ENCODE peak calls at places on chromosomes 6 and 20, in ten cellular contexts. N is tibial nerve, S is left ventricle myocardium inferior, I is RWPE1, V is SJSA1, Y is lower lobe of right lung, F is IMR-90, U is small intestine, Q is breast epithelium, T is right lobe of liver. W is an unnamed sample.
A peak's percentile ranks its signal among the peaks of the same experiment; 100 is the strongest.

GRCh38 chr6:47308674-47309325 is 905 bp downstream of the TNFRSF21 start:
- DNase-seq in N (no peak), S (peak; percentile 32), Y (peak; percentile 50), T (peak; percentile 46), I (peak; percentile 27), Q (no peak), F (peak; percentile 19), U (peak; percentile 24), V (peak; percentile 15), W (no peak)

GRCh38 chr20:38604873-38605303 is 3.3 kb downstream of the ARHGAP40 start:
- DNase-seq in Q (peak; percentile 63), I (peak; percentile 99), T (no peak), N (no peak), F (peak; percentile 14), V (no peak), U (no peak), S (no peak), Y (no peak), W (peak; percentile 98)

GRCh38 chr6:93120154-93120742 is 299.1 kb downstream of the EPHA7 start:
- DNase-seq in S (no peak), V (no peak), N (no peak), F (no peak), U (no peak), Y (no peak), I (no peak), Q (no peak), T (no peak), W (no peak)

GRCh38 chr6:75855047-75855446 is 106.0 kb downstream of the MYO6 start:
- DNase-seq in U (peak; percentile 42), T (no peak), I (peak; percentile 16), S (no peak), V (no peak), Q (no peak), N (peak; percentile 50), F (peak; percentile 77), Y (no peak), W (no peak)

GRCh38 chr6:5471044-5471443 is 209.7 kb downstream of the FARS2 start:
- DNase-seq in Q (no peak), F (peak; percentile 58), N (peak; percentile 53), T (peak; percentile 42), Y (peak; percentile 65), I (peak; percentile 52), S (peak; percentile 62), V (peak; percentile 37), U (peak; percentile 58), W (no peak)

GRCh38 chr6:50815436-50816114 is 3.1 kb upstream of the TFAP2B start:
- DNase-seq in V (peak; percentile 28), I (peak; percentile 8), Q (no peak), F (peak; percentile 14), N (no peak), U (peak; percentile 9), Y (no peak), T (no peak), S (no peak), W (no peak)

GRCh38 chr20:54560357-54560756 is 85.0 kb downstream of the DOK5 start:
- DNase-seq in F (no peak), N (no peak), I (no peak), V (no peak), Y (no peak), T (no peak), U (no peak), S (no peak), Q (no peak), W (no peak)

GRCh38 chr6:53042112-53042511 is 23.1 kb upstream of the FBXO9 start:
- DNase-seq in I (peak; percentile 63), V (peak; percentile 88), Y (no peak), Q (no peak), U (no peak), N (no peak), F (peak; percentile 95), T (no peak), S (no peak), W (no peak)

DNA sequence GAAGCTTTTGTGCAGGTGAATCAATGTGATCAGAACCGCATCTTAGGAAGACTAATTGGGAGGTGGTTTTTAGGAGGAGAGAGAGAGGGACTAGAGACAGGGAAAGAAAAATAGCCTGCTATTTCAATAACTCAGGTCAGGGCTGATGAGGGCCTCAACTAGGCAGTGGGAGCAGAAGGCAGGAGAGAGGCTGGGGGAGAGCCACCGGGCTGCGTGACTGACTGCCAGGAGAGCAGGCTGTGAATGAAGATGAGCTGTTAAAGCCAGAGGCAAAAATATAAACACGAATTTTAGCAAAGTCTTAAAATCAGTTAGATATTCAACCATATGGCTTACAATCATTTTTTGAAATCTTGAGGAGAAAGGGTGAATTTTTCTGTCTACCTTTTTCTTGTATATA is 149.6 kb downstream of the IPCEF1 start:
- DNase-seq in F (no peak), U (no peak), Y (no peak), V (no peak), S (no peak), Q (no peak), T (no peak), N (no peak), I (no peak), W (no peak)
- H3K27ac ChIP-seq in F (no peak overlapping the region), U (no peak overlapping the region), Y (no peak overlapping the region), V (no peak overlapping the region), S (no peak overlapping the region), Q (no peak overlapping the region), T (no peak overlapping the region), N (no peak overlapping the region), I (no peak overlapping the region), W (no peak overlapping the region)

GRCh38 chr6:105871542-105871941 is 214.6 kb upstream of the PRDM1 start:
- DNase-seq in F (no peak), S (no peak), Q (no peak), T (no peak), V (no peak), N (no peak), I (no peak), U (no peak), Y (no peak), W (no peak)

GRCh38 chr6:105874835-105875626 is 211.1 kb upstream of the PRDM1 start:
- DNase-seq in I (no peak), Q (no peak), U (no peak), V (no peak), Y (no peak), N (no peak), T (no peak), F (no peak), S (no peak), W (no peak)

GRCh38 chr6:105873256-105873704 is 212.9 kb upstream of the PRDM1 start:
- DNase-seq in I (no peak), V (no peak), F (no peak), Y (no peak), T (no peak), Q (no peak), S (no peak), U (no peak), N (no peak), W (no peak)

GRCh38 chr6:105872244-105872643 is 213.9 kb upstream of the PRDM1 start:
- DNase-seq in Q (no peak), N (peak; percentile 48), S (no peak), Y (peak; percentile 54), U (no peak), I (no peak), V (no peak), F (peak; percentile 19), T (no peak), W (no peak)

DNA sequence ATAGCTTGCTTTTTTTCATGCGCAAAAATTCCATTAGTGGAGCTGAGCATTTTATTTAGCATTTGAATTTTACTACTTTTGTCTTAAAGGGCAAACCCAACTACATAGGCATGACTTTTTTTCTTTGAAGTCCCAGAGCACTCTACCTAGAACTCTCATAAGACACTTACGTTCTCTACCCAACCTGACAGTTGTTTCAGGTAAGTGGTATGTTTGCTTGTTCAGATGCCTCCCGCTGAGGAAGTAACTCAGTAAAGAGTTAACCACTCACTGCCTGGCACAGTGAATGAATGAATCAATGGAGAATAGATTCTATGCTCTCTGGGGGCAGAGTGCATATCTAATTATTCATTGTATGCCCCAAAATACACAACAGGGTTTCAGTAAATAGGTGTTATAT is 212.3 kb upstream of the PRDM1 start:
- DNase-seq in Y (no peak), S (no peak), V (no peak), U (no peak), Q (no peak), I (no peak), F (no peak), T (no peak), N (no peak), W (no peak)
- H3K27ac ChIP-seq in Y (no peak overlapping the region), S (no peak overlapping the region), V (no peak overlapping the region), U (no peak overlapping the region), Q (no peak overlapping the region), I (no peak overlapping the region), F (no peak overlapping the region), T (no peak overlapping the region), N (no peak overlapping the region), W (no peak overlapping the region)

GRCh38 chr6:166304106-166304505 is 4.1 kb downstream of the PRR18 start:
- DNase-seq in F (no peak), Q (no peak), U (no peak), V (no peak), N (no peak), Y (no peak), T (no peak), I (no peak), S (no peak), W (no peak)

GRCh38 chr6:166307981-166308768 is at the start of gene PRR18:
- DNase-seq in Y (no peak), T (peak; percentile 71), F (no peak), V (peak; percentile 41), S (no peak), U (peak; percentile 32), N (no peak), Q (no peak), I (no peak), W (no peak)

GRCh38 chr6:166307082-166307980 is 861 bp downstream of the PRR18 start:
- DNase-seq in Y (no peak), S (no peak), V (peak; percentile 29), Q (no peak), N (no peak), I (no peak), T (peak; percentile 36), U (peak; percentile 30), F (no peak), W (no peak)

GRCh38 chr6:166305562-166306117 is 2.6 kb downstream of the PRR18 start:
- DNase-seq in S (no peak), U (peak; percentile 15), V (no peak), T (no peak), F (no peak), I (no peak), Q (no peak), N (no peak), Y (no peak), W (no peak)

DNA sequence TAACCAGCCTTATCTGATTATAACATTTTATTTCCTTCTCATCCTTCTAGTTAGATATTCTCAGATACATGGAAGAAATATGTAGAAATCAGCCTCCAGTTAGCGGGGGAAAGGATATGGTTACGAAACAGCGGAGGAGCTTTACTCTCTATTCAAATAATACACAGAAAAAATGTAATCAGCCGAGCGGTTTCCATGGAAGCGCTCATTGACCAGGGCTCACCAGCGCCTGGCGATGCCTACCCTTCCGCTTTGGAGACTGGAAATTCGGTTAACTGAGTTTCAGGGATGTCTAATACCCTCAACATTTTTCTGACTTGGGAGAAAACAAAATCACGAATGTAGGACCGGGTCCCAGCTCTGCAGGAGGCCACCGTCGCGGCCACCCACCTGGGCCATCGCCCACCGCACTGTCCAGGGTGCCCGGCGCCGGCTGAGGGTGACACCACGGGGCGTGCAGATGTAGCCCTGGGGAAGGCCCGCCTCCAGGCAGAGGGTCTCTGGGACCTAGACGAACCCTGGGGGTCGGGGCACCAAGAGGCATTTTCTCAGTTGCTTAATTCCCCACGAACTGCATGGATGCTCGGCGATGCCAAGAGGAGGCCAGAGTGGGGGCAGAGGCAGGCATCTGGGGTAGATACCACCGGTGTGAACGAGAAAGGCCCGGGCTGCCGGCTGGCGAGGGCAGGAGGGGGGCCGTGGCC is 1.7 kb downstream of the PRR18 start:
- DNase-seq in U (no peak), V (no peak), T (no peak), Q (no peak), F (no peak), I (no peak), Y (no peak), N (no peak), S (no peak), W (no peak)
- H3K27ac ChIP-seq in U (no peak overlapping the region), V (no peak overlapping the region), T (no peak overlapping the region), Q (no peak overlapping the region), F (no peak overlapping the region), I (no peak overlapping the region), Y (no peak overlapping the region), N (no peak overlapping the region), S (no peak overlapping the region), W (no peak overlapping the region)

DNA sequence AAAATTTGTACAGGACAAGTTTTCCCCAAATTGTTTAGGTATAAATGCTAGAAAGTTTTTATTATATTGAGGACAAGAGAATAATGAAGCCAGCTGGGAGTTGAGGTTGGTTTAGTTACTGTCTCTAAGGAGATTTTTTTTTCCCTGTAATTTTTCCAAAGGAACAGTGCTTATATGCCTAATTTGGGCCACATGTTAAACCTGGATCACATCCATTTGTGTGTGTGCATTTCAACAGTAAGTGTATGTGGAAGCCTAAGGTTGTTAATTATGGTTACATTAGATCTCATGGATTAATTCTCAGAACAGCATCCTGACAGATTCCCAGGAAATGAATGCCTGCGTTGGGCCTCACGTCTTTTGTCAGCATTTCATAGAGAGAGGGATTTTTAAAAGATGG is 4.5 kb downstream of the IGF2R start:
- DNase-seq in U (no peak), S (no peak), T (no peak), N (no peak), F (peak; percentile 30), V (no peak), I (no peak), Q (no peak), Y (no peak), W (no peak)
- H3K27ac ChIP-seq in U (no peak overlapping the region), S (peak overlapping the region; percentile 93), T (no peak overlapping the region), N (no peak overlapping the region), F (no peak overlapping the region), V (no peak overlapping the region), I (no peak overlapping the region), Q (peak overlapping the region; percentile 25), Y (no peak overlapping the region), W (peak overlapping the region; percentile 18)

W was measured in RWPE2.